ENCODE peak calls at places on chromosomes 5 and 9, in six cellular contexts. J, W, V, Z, C and P are unnamed samples.

GRCh38 chr5:1540166-1540565 is 16.4 kb upstream of the LPCAT1 start:
- DNase-seq in V (no peak), W (no peak), Z (peak), C (no peak), J (no peak), P (no peak)

GRCh38 chr5:2877520-2877919 is 126.0 kb upstream of the IRX2 start:
- DNase-seq in V (no peak), W (no peak), J (no peak), Z (no peak), C (no peak), P (no peak)

GRCh38 chr9:10875752-10876151 is 262.9 kb upstream of the PTPRD start:
- DNase-seq in J (no peak), W (no peak), V (no peak), C (no peak), Z (no peak), P (no peak)

GRCh38 chr5:132098151-132098594 is 24.6 kb downstream of the CSF2 start:
- DNase-seq in Z (no peak), V (no peak), J (no peak), W (no peak), C (no peak), P (no peak)

GRCh38 chr5:107772418-107773310 is 101.9 kb upstream of the EFNA5 start:
- DNase-seq in V (no peak), C (no peak), Z (no peak), W (no peak), J (no peak), P (peak)

GRCh38 chr5:163760498-163760897 is 255.1 kb downstream of the MAT2B start:
- DNase-seq in J (no peak), W (peak), C (no peak), V (no peak), Z (no peak), P (no peak)

GRCh38 chr5:179336871-179337165 is 8.4 kb downstream of the ADAMTS2 start:
- DNase-seq in Z (no peak), C (no peak), W (no peak), V (no peak), J (no peak), P (no peak)

GRCh38 chr9:115628426-115628825 is 510.5 kb upstream of the TNC start:
- DNase-seq in W (no peak), J (no peak), C (no peak), Z (no peak), V (peak), P (no peak)

GRCh38 chr5:93022770-93023169 is 558.2 kb downstream of the NR2F1-AS1 start:
- DNase-seq in Z (no peak), J (no peak), C (no peak), V (no peak), W (no peak), P (no peak)

GRCh38 chr5:151758430-151759241 is at the start of gene ATOX1:
- DNase-seq in J (peak), Z (peak), C (peak), V (peak), W (peak), P (peak)

GRCh38 chr9:26669641-26670040 is 223.0 kb downstream of the CAAP1 start:
- DNase-seq in C (peak), W (no peak), J (no peak), Z (no peak), V (peak), P (no peak)

GRCh38 chr9:2722715-2723114 is 5.4 kb downstream of the KCNV2 start:
- DNase-seq in J (no peak), W (peak), Z (no peak), V (no peak), C (peak), P (peak)

GRCh38 chr5:177334155-177334551 is 17.3 kb downstream of the LMAN2 start:
- DNase-seq in W (no peak), V (no peak), C (no peak), Z (no peak), J (no peak), P (no peak)

GRCh38 chr5:86716121-86716520 is 98.4 kb downstream of the COX7C start:
- DNase-seq in Z (no peak), W (no peak), V (no peak), J (no peak), C (no peak), P (peak)

GRCh38 chr9:82363236-82363635 is 374.7 kb downstream of the SPATA31D1 start:
- DNase-seq in C (no peak), V (no peak), Z (no peak), W (no peak), J (no peak), P (peak)

GRCh38 chr5:79493596-79494343 is 20.2 kb downstream of the HOMER1 start:
- DNase-seq in Z (no peak), W (no peak), C (no peak), J (no peak), V (no peak), P (no peak)

GRCh38 chr5:79491690-79492317 is 22.1 kb downstream of the HOMER1 start:
- DNase-seq in C (no peak), W (no peak), Z (no peak), V (no peak), J (no peak), P (no peak)

GRCh38 chr5:79499640-79500273 is 14.2 kb downstream of the HOMER1 start:
- DNase-seq in J (no peak), W (no peak), V (no peak), C (no peak), Z (no peak), P (no peak)

GRCh38 chr5:79490323-79490936 is 23.5 kb downstream of the HOMER1 start:
- DNase-seq in V (no peak), C (no peak), W (no peak), Z (no peak), J (no peak), P (no peak)

DNA sequence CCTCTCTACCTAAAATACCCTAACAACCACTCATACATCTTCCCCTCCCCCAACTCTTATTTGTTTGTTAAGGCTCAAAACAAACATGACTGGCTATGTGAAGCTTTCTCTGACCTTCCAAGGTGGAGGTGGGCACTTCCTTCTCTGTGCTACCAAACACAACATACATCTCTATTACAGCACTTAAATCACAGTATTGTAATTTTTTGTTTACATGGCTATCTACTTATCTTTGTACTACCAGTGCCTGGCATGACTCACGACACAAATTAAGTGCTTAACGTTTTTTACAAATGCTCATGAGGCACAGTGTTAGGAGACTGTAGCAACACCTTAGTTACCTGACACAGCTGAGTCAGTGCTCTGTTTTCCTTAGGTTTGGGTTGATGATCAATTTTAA is 18.6 kb downstream of the HOMER1 start:
- DNase-seq in V (no peak), C (no peak), Z (no peak), J (no peak), W (peak), P (no peak)
- H3K27ac ChIP-seq in V (no peak), C (no peak), Z (no peak), J (no peak), W (no peak), P (no peak)

GRCh38 chr5:43554497-43554896 is 2.4 kb downstream of the PAIP1 start:
- DNase-seq in C (no peak), Z (no peak), V (no peak), W (no peak), J (no peak), P (no peak)
- H3K27ac ChIP-seq in C (no peak), Z (no peak), V (no peak), W (no peak), J (no peak), P (no peak)

GRCh38 chr9:120868339-120868675 is 8.7 kb downstream of the PHF19 start:
- DNase-seq in V (no peak), C (no peak), Z (no peak), W (no peak), J (no peak), P (no peak)

GRCh38 chr9:120869360-120869687 is 7.7 kb downstream of the PHF19 start:
- DNase-seq in V (no peak), C (no peak), J (no peak), W (no peak), Z (no peak), P (no peak)

GRCh38 chr9:120868676-120869359 is 8.2 kb downstream of the PHF19 start:
- DNase-seq in W (no peak), Z (peak), C (peak), J (peak), V (peak), P (peak)

GRCh38 chr9:120870206-120870605 is 6.8 kb downstream of the PHF19 start:
- DNase-seq in C (no peak), J (no peak), V (no peak), W (no peak), Z (no peak), P (no peak)

GRCh38 chr9:120869726-120870125 is 7.3 kb downstream of the PHF19 start:
- DNase-seq in C (no peak), V (no peak), J (no peak), Z (no peak), W (no peak), P (no peak)
- H3K27ac ChIP-seq in C (peak), V (no peak), J (peak), Z (peak), W (no peak), P (no peak)

DNA sequence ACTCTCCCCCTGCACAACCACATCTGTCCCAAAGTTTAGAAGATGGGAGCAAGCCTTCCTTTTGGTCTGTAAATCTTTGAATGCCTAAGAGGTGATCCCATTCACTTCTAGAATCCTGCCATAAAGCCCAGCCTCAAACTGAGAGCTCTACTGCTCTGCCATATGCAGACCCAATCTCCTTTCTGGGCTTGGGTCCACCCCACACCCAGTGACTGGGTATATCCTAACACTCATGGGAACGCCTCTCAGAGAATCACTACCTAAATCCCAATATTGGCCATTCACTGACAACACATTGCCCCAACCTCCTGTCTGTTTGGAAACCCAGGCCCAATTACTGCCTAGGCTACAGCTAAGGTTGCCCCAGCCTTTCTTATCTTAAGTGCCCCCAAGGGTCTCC is 90.7 kb downstream of the MAMDC2 start:
- DNase-seq in Z (no peak), J (no peak), C (no peak), V (no peak), W (no peak), P (no peak)
- H3K27ac ChIP-seq in Z (peak), J (no peak), C (no peak), V (no peak), W (no peak), P (no peak)

DNA sequence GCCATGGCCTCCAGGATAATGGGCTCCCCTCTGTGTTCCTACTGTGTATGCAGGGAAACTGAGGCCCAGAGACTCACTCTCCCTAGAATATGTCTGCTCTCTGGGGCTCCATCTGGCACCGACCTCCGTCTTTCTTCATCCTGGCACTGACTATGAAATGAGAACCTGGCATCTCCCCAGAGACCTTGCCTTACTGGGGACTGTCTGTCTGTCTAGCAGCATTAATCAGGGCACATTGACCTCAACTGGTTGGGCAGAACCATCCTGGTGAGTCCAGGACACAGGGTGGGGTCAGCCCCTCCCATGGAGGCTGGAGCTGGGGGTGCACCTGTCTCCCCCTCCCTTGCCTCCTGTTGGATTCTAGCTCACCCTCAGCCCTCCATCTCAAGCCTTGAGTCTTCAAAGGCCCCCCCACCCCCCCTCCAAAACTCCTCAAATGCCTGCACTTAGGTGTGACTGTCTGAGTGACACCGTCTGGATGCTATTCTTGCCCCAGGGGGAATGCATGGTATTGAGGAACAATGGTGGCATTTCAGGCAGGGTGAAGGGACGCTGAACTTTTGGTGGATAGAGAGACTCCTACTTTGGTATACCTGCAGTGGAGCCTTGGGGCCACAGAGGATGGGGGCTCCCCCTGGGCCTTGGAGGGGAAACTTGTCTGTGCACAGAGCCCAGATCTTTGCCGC is 12.8 kb upstream of the PITX1 start:
- DNase-seq in V (no peak), Z (no peak), W (no peak), C (no peak), J (no peak), P (no peak)
- H3K27ac ChIP-seq in V (no peak), Z (no peak), W (no peak), C (no peak), J (no peak), P (no peak)

GRCh38 chr9:93022066-93022465 is 36.4 kb upstream of the SUSD3 start:
- DNase-seq in J (no peak), Z (no peak), W (no peak), C (no peak), V (no peak), P (no peak)
- H3K27ac ChIP-seq in J (no peak), Z (no peak), W (no peak), C (no peak), V (no peak), P (no peak)

DNA sequence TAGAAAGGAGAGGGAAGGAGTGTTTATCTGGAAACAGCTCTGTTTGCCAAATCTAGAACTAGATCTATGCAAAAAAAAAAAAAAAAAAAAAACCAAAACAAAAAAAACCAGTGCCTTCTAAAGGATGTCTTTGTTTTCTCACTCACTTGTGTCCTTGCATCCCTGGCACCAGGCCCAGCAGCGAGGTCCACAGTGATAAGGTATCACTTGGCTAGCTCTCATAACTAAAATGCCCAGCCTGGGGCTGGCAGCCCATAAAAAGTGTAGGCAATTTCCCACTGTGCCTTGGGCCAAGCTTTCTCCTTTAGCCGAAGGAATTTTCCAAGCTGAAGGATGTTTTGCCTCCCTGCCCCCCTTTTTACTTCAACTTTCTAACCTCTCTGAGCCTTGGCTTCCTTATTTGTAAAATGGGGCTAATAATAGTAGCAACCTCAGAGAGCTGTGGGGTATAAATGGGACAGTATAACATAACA is 20.8 kb downstream of the RGS3 start:
- DNase-seq in J (no peak), Z (peak), C (no peak), W (peak), V (no peak), P (peak)
- H3K27ac ChIP-seq in J (no peak), Z (peak), C (no peak), W (no peak), V (no peak), P (no peak)

GRCh38 chr5:10623305-10623910 is 59.5 kb downstream of the ANKRD33B start:
- DNase-seq in V (no peak), Z (no peak), J (no peak), W (no peak), C (no peak), P (no peak)
- H3K27ac ChIP-seq in V (no peak), Z (no peak), J (no peak), W (no peak), C (no peak), P (no peak)

GRCh38 chr9:98410185-98410697 is 154.8 kb upstream of the TBC1D2 start:
- DNase-seq in Z (no peak), W (peak), J (no peak), V (peak), C (peak), P (peak)

GRCh38 chr9:98415782-98416181 is 160.3 kb upstream of the TBC1D2 start:
- DNase-seq in Z (no peak), C (no peak), V (no peak), J (no peak), W (peak), P (no peak)

GRCh38 chr9:98416294-98416693 is 160.8 kb upstream of the TBC1D2 start:
- DNase-seq in V (no peak), Z (no peak), J (no peak), W (no peak), C (no peak), P (no peak)

GRCh38 chr9:98409637-98410173 is 154.3 kb upstream of the TBC1D2 start:
- DNase-seq in C (no peak), Z (no peak), W (no peak), J (no peak), V (no peak), P (no peak)

GRCh38 chr9:98411981-98412561 is 156.6 kb upstream of the TBC1D2 start:
- DNase-seq in C (no peak), Z (no peak), V (no peak), J (no peak), W (no peak), P (no peak)
- H3K27ac ChIP-seq in C (no peak), Z (no peak), V (no peak), J (no peak), W (no peak), P (no peak)

GRCh38 chr9:134135343-134136116 is at the start of gene WDR5:
- DNase-seq in J (peak), W (peak), V (peak), C (peak), Z (peak), P (peak)
- H3K27ac ChIP-seq in J (peak), W (peak), V (peak), C (peak), Z (peak), P (peak)